ENCODE peak calls at places on chromosome 4, in six cellular contexts. One of them, this sample, is unnamed.

GRCh38 chr4:169014581-169014980 is 4.5 kb upstream of the CBR4 start:
- DNase-seq in suprapubic skin: no peak
- DNase-seq in hepatocyte: no peak
- DNase-seq in AG08396: no peak
- DNase-seq in CD8-positive, alpha-beta T cell: no peak
- DNase-seq in prostate gland: no peak
- DNase-seq in this sample: no peak

GRCh38 chr4:147136308-147136707 is 190.6 kb upstream of the TTC29 start:
- DNase-seq in suprapubic skin: no peak
- DNase-seq in hepatocyte: peak; percentile 32
- DNase-seq in AG08396: no peak
- DNase-seq in CD8-positive, alpha-beta T cell: no peak
- DNase-seq in prostate gland: no peak
- DNase-seq in this sample: no peak

GRCh38 chr4:8739357-8739756 is 132.3 kb downstream of the HMX1 start:
- DNase-seq in suprapubic skin: no peak
- DNase-seq in hepatocyte: no peak
- DNase-seq in AG08396: no peak
- DNase-seq in CD8-positive, alpha-beta T cell: peak; percentile 9
- DNase-seq in prostate gland: peak; percentile 0
- DNase-seq in this sample: no peak

GRCh38 chr4:143253156-143253555 is 68.4 kb downstream of the USP38 start:
- DNase-seq in suprapubic skin: no peak
- DNase-seq in hepatocyte: no peak
- DNase-seq in AG08396: no peak
- DNase-seq in CD8-positive, alpha-beta T cell: no peak
- DNase-seq in prostate gland: no peak
- DNase-seq in this sample: no peak

GRCh38 chr4:52822583-52823477 is 39.3 kb upstream of the RASL11B start:
- DNase-seq in suprapubic skin: no peak
- DNase-seq in hepatocyte: no peak
- DNase-seq in AG08396: peak; percentile 70
- DNase-seq in CD8-positive, alpha-beta T cell: no peak
- DNase-seq in prostate gland: no peak
- DNase-seq in this sample: no peak

GRCh38 chr4:4853371-4853823 is 6.1 kb upstream of the MSX1 start:
- DNase-seq in suprapubic skin: no peak
- DNase-seq in hepatocyte: no peak
- DNase-seq in AG08396: no peak
- DNase-seq in CD8-positive, alpha-beta T cell: no peak
- DNase-seq in prostate gland: no peak
- DNase-seq in this sample: no peak

GRCh38 chr4:89788243-89789072 is 48.5 kb downstream of the SNCA start:
- DNase-seq in suprapubic skin: no peak
- DNase-seq in hepatocyte: no peak
- DNase-seq in AG08396: no peak
- DNase-seq in CD8-positive, alpha-beta T cell: no peak
- DNase-seq in prostate gland: no peak
- DNase-seq in this sample: no peak

GRCh38 chr4:168318266-168318895 is at the start of gene DDX60:
- DNase-seq in suprapubic skin: peak; percentile 76
- DNase-seq in hepatocyte: peak; percentile 89
- DNase-seq in AG08396: peak; percentile 71
- DNase-seq in CD8-positive, alpha-beta T cell: peak; percentile 88
- DNase-seq in prostate gland: peak; percentile 83
- DNase-seq in this sample: peak; percentile 10

GRCh38 chr4:59094505-59094904 is 1984.3 kb upstream of the IGFBP7 start:
- DNase-seq in suprapubic skin: no peak
- DNase-seq in hepatocyte: no peak
- DNase-seq in AG08396: no peak
- DNase-seq in CD8-positive, alpha-beta T cell: no peak
- DNase-seq in prostate gland: no peak
- DNase-seq in this sample: no peak

This sample was measured in HepG2.